ENCODE peak calls at places on chromosomes 4 and X, in nine cellular contexts. L, Y, W, O, A, Z, C, I and X are unnamed samples.

GRCh38 chrX:129842510-129843208 is 1.0 kb downstream of the ZDHHC9 start:
- DNase-seq in A (peak), Z (peak), W (no peak), C (peak), O (no peak), I (peak), L (no peak), Y (peak), X (no peak)

GRCh38 chr4:7956306-7957112 is 16.8 kb upstream of the AFAP1 start:
- DNase-seq in Y (no peak), W (no peak), L (no peak), C (peak), A (peak), I (peak), Z (peak), O (no peak), X (no peak)

GRCh38 chr4:65665951-65666523 is 4.3 kb downstream of the EPHA5 start:
- DNase-seq in O (no peak), C (no peak), W (no peak), L (no peak), A (no peak), Z (no peak), Y (no peak), I (no peak), X (no peak)

GRCh38 chr4:15513545-15513944 is 43.9 kb downstream of the CC2D2A start:
- DNase-seq in Y (no peak), W (no peak), I (no peak), O (no peak), C (peak), Z (no peak), L (no peak), A (no peak), X (no peak)

GRCh38 chr4:62320612-62321011 is 1120.5 kb downstream of the ADGRL3 start:
- DNase-seq in I (no peak), W (no peak), C (no peak), A (no peak), Y (no peak), L (no peak), Z (no peak), O (no peak), X (no peak)

GRCh38 chr4:125316391-125316780 is 1.6 kb downstream of the FAT4 start:
- DNase-seq in A (no peak), O (peak), L (peak), C (no peak), Z (peak), I (peak), Y (peak), W (no peak), X (no peak)

GRCh38 chr4:185535818-185536729 is 767 bp upstream of the PDLIM3 start:
- DNase-seq in W (no peak), A (no peak), Y (no peak), L (no peak), C (no peak), O (peak), I (peak), Z (peak), X (no peak)

GRCh38 chr4:29805245-29805644 is 914.9 kb upstream of the PCDH7 start:
- DNase-seq in A (no peak), Z (no peak), C (peak), Y (no peak), W (no peak), O (no peak), I (no peak), L (peak), X (no peak)

GRCh38 chr4:6969826-6970800 is 60.5 kb downstream of the TBC1D14 start:
- DNase-seq in A (no peak), O (no peak), Z (no peak), C (no peak), L (no peak), W (peak), Y (no peak), I (no peak), X (no peak)

GRCh38 chr4:113146876-113147358 is 97.5 kb downstream of the ANK2 start:
- DNase-seq in W (no peak), I (peak), Z (no peak), L (no peak), O (no peak), Y (no peak), C (no peak), A (no peak), X (no peak)

GRCh38 chr4:92334716-92335350 is 31.1 kb downstream of the GRID2 start:
- DNase-seq in L (no peak), W (no peak), Z (no peak), O (no peak), C (no peak), Y (no peak), I (peak), A (no peak), X (no peak)

GRCh38 chr4:169383724-169384123 is 113.0 kb upstream of the SH3RF1 start:
- DNase-seq in I (no peak), W (no peak), Y (no peak), C (peak), Z (no peak), L (no peak), O (no peak), A (no peak), X (no peak)

GRCh38 chr4:74324262-74324661 is 16.0 kb downstream of the EPGN start:
- DNase-seq in Y (no peak), I (no peak), L (no peak), A (no peak), W (no peak), O (no peak), C (no peak), Z (no peak), X (no peak)

GRCh38 chrX:15631637-15632036 is 30.9 kb upstream of the ACE2 start:
- DNase-seq in Z (no peak), A (no peak), Y (no peak), I (no peak), O (no peak), L (no peak), C (no peak), W (no peak), X (no peak)

GRCh38 chr4:10333942-10334341 is 123.3 kb downstream of the ZNF518B start:
- DNase-seq in Y (no peak), L (no peak), C (no peak), Z (no peak), A (no peak), O (no peak), W (no peak), I (no peak), X (no peak)

GRCh38 chr4:141643557-141643956 is 7.2 kb downstream of the IL15 start:
- DNase-seq in L (no peak), W (no peak), Z (no peak), O (no peak), A (no peak), I (no peak), Y (no peak), C (peak), X (no peak)

GRCh38 chr4:107050525-107051135 is 14.5 kb upstream of the DKK2 start:
- DNase-seq in C (peak), I (no peak), Y (no peak), O (no peak), A (no peak), L (peak), Z (no peak), W (no peak), X (no peak)

GRCh38 chr4:72959411-72959810 is 110.1 kb downstream of the COX18 start:
- DNase-seq in O (no peak), Y (no peak), W (no peak), A (no peak), Z (no peak), C (no peak), L (no peak), I (no peak), X (no peak)

GRCh38 chrX:15930585-15930984 is 76.0 kb upstream of the AP1S2 start:
- DNase-seq in Z (no peak), L (peak), I (no peak), O (no peak), W (no peak), A (no peak), Y (no peak), C (peak), X (no peak)

GRCh38 chr4:18227880-18228279 is 206.3 kb upstream of the LCORL start:
- DNase-seq in Z (no peak), Y (no peak), W (no peak), C (no peak), L (no peak), I (peak), A (no peak), O (no peak), X (no peak)

GRCh38 chr4:166078956-166079355 is 205.9 kb downstream of the TLL1 start:
- DNase-seq in I (no peak), C (no peak), Z (no peak), Y (no peak), O (no peak), W (no peak), L (peak), A (no peak), X (no peak)

GRCh38 chr4:42636591-42636990 is 20.3 kb downstream of the ATP8A1 start:
- DNase-seq in W (no peak), Y (no peak), O (no peak), L (no peak), I (no peak), C (no peak), A (no peak), Z (no peak), X (no peak)

GRCh38 chr4:110122201-110122600 is 76.2 kb downstream of the ELOVL6 start:
- DNase-seq in W (no peak), I (no peak), Y (no peak), C (no peak), O (no peak), Z (no peak), L (no peak), A (no peak), X (no peak)

GRCh38 chrX:21373637-21374162 is 518 bp upstream of the CNKSR2 start:
- DNase-seq in A (no peak), C (no peak), W (no peak), Y (no peak), O (no peak), Z (no peak), I (peak), L (no peak), X (no peak)

GRCh38 chr4:52957220-52957686 is 95.1 kb downstream of the RASL11B start:
- DNase-seq in A (no peak), C (peak), Y (no peak), W (no peak), L (no peak), O (no peak), Z (peak), I (peak), X (no peak)

GRCh38 chrX:48899078-48899410 is 1.3 kb downstream of the PQBP1 start:
- DNase-seq in Z (no peak), Y (no peak), I (no peak), L (no peak), C (no peak), W (no peak), O (no peak), A (no peak), X (no peak)

GRCh38 chr4:8727546-8728510 is 135.3 kb downstream of the CPZ start:
- DNase-seq in A (peak), Y (no peak), I (no peak), L (peak), O (peak), W (peak), Z (no peak), C (no peak), X (peak)

DNA sequence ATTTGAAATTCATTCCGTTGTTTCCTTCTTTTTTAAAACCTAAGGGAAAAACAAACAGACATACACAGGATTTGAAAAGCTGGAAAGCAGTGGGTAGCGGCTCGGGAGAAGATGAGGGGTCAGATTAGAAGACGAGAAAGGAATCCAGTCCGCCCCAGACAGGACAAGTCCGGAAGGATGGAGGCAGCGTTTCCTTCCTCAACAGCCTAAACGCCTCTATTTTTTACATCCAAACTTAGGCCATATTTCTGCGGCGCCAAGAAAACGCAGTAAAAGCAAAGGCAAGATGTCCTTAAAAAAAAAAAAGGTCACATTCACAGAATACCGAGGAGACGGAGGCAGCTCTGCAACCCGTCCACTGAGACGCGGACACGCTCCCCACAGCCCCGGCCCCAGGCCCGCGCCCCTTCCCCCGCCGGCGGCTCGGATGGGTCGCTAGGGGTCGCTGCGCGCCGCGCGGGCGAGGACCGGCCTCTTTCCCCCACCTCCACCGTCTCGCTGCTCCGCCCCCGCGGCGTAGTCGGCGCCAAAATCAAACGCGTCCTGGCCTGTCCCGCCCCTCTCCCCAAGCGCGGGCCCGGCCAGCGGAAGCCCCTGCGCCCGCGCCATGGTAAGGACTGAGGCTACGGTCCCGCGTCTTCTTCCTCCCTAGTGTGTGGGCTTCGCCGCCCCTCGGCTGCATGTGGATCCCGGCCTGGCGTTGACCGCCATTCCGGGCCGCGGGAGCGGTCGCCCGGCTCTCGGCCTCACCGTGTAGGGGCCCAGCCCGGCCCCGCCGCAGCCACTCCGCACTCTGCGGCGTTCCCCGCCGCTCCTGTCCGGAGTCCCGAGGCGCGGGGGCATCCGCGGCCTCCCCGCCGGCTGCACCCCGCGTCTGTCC is at the start of gene MND1:
- DNase-seq in C (peak), L (peak), W (peak), A (peak), I (peak), Y (peak), O (peak), Z (peak), X (no peak)
- TF ChIP-seq POLR2A in C (peak), L (peak), W (no peak), A (no peak), I (no peak), Y (no peak), O (no peak), Z (no peak), X (no peak)

GRCh38 chr4:121340247-121340646 is 40.6 kb downstream of the QRFPR start:
- DNase-seq in A (no peak), C (no peak), Z (no peak), I (no peak), Y (no peak), O (no peak), W (no peak), L (no peak), X (no peak)

GRCh38 chr4:121339824-121340223 is 41.0 kb downstream of the QRFPR start:
- DNase-seq in W (no peak), C (no peak), L (no peak), I (no peak), O (no peak), Z (no peak), Y (no peak), A (no peak), X (no peak)

GRCh38 chr4:121338506-121338905 is 42.3 kb downstream of the QRFPR start:
- DNase-seq in O (no peak), I (no peak), L (no peak), Y (no peak), Z (no peak), W (no peak), A (no peak), C (no peak), X (no peak)

GRCh38 chr4:121339307-121339706 is 41.5 kb downstream of the QRFPR start:
- DNase-seq in C (no peak), L (no peak), W (no peak), O (no peak), Z (no peak), I (peak), Y (no peak), A (no peak), X (no peak)

DNA sequence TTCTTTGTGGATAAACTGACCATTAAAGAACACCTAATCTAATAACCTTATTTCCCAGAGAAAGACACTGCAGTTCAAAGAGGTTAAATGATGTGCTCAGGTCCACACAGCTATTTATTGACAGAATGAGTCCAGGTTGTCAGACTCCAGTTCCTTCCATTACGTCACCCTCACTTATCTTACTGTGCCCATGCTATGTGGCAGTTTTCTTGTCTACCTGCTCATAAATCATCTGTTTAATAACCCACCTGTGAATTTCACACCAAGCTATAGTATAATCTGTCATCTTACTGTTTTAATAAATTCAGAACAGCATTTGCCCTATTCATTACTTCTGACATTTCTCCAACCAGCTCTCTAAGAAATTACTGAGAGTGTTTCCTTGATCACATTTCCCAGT is 36.7 kb downstream of the QRFPR start:
- DNase-seq in Z (no peak), C (no peak), A (no peak), L (no peak), O (no peak), W (no peak), Y (no peak), I (no peak), X (no peak)
- TF ChIP-seq CTCF in Z (no peak), C (no peak), A (no peak), L (no peak), O (no peak), W (no peak), Y (no peak), I (no peak), X (no peak)

DNA sequence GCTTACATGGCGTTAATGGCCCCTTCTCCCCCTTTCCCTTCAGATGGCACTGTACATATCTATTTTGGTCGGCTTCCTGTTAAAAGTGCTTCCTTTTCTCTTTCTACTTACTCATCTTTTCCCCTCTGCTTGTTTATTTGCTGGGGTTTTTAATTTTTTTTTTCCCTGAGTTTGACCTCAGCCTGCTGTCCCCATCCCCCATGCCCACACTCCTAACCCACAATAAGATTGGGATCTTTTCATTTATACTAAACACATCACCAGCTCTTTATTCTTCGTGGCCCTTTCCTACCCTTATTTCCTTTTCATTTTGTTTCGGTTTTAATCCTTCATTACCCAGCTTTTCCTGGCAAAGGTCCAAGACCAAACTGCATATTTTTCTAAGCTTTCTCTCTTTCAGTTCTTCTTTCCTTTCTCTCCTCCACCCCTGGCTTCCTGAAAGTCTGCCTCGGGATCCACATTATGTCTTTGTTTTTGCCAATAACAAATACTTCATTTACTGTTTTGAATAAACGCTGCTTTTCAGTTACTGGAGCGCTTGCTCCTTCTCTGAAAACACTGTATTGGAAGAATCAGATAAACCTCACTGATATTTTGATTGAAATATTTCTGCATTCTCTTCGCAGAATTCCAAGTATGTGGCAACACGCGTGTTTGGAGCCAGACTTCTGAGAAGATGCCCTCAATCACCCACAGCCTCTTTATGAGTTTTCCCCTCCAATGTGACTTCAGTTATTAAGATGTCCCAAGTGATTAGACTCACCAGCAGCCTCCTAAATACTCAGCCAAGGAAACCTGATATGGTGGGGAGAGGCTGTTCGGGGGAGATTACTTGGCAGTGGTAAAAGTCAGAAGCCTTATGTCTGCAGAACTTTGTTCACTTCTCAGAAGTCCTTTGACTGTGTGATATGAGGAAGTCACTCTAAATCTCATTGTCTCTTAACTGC is 151.8 kb upstream of the USP9X start:
- DNase-seq in W (no peak), I (no peak), L (peak), Y (peak), O (no peak), C (peak), Z (no peak), A (no peak), X (no peak)
- TF ChIP-seq POLR2A in W (no peak), I (no peak), L (no peak), Y (no peak), O (no peak), C (no peak), Z (no peak), A (no peak), X (no peak)

GRCh38 chr4:108060164-108060563 is 70.5 kb downstream of the HADH start:
- DNase-seq in L (peak), Z (no peak), Y (peak), I (peak), A (peak), C (peak), W (no peak), O (no peak), X (no peak)
- TF ChIP-seq CTCF in L (no peak), Z (no peak), Y (peak), I (peak), A (peak), C (peak), W (no peak), O (no peak), X (no peak)